ENCODE peak calls at places on chromosomes 5 and 9, in nine cellular contexts. D is fibroblast of gingiva; A is hypothalamus; T is NCI-H1105; B is pancreas; U is SK-MEL-5; W is NCI-H510A treated with DMSO at 0.1 percent for 48 hours; E is Calu3; Q is naive thymus-derived CD4-positive, alpha-beta T cell. G is an unnamed sample.

GRCh38 chr9:127463891-127464290 is 12.6 kb downstream of the LRSAM1 start:
- DNase-seq in D (no peak), A (no peak), T (no peak), B (no peak), U (no peak), W (no peak), E (no peak), Q (no peak), G (no peak)

GRCh38 chr9:130431536-130432303 is 13.0 kb upstream of the ASS1 start:
- DNase-seq in D (no peak), A (no peak), T (no peak), B (no peak), U (no peak), W (no peak), E (no peak), Q (no peak), G (no peak)

GRCh38 chr5:1106385-1107166 is 5.3 kb downstream of the SLC12A7 start:
- DNase-seq in D (no peak), A (no peak), T (no peak), B (peak; percentile 40), U (no peak), W (no peak), E (no peak), Q (peak; percentile 30), G (no peak)

GRCh38 chr5:170482511-170482910 is 21.3 kb upstream of the KCNIP1 start:
- DNase-seq in D (no peak), A (no peak), T (no peak), B (no peak), U (no peak), W (no peak), E (no peak), Q (no peak), G (no peak)

GRCh38 chr9:18542837-18543405 is 69.0 kb downstream of the ADAMTSL1 start:
- DNase-seq in D (peak; percentile 45), A (no peak), T (no peak), B (no peak), U (no peak), W (no peak), E (no peak), Q (no peak), G (no peak)

GRCh38 chr9:128390150-128390812 is 19.1 kb downstream of the URM1 start:
- DNase-seq in D (no peak), A (no peak), T (no peak), B (no peak), U (no peak), W (no peak), E (no peak), Q (no peak), G (no peak)

GRCh38 chr9:120152295-120152694 is 427.7 kb downstream of the CDK5RAP2 start:
- DNase-seq in D (no peak), A (no peak), T (no peak), B (no peak), U (peak; percentile 54), W (no peak), E (no peak), Q (no peak), G (no peak)

GRCh38 chr5:172886974-172887491 is 53.0 kb downstream of the ERGIC1 start:
- DNase-seq in D (peak; percentile 94), A (peak; percentile 31), T (no peak), B (no peak), U (no peak), W (no peak), E (no peak), Q (no peak), G (peak; percentile 56)

GRCh38 chr5:157947156-157947555 is 88.2 kb upstream of the CLINT1 start:
- DNase-seq in D (no peak), A (no peak), T (no peak), B (no peak), U (no peak), W (no peak), E (no peak), Q (no peak), G (no peak)

GRCh38 chr5:33162057-33162456 is 278.7 kb upstream of the TARS1 start:
- DNase-seq in D (no peak), A (no peak), T (no peak), B (no peak), U (no peak), W (no peak), E (no peak), Q (no peak), G (no peak)

GRCh38 chr5:525916-526315 is 1.7 kb upstream of the SLC9A3 start:
- DNase-seq in D (no peak), A (no peak), T (no peak), B (peak; percentile 17), U (no peak), W (no peak), E (no peak), Q (no peak), G (no peak)

GRCh38 chr9:124267271-124267807 is 9.6 kb downstream of the NEK6 start:
- DNase-seq in D (peak; percentile 86), A (peak; percentile 48), T (no peak), B (peak; percentile 58), U (no peak), W (peak; percentile 41), E (peak; percentile 64), Q (no peak), G (no peak)

GRCh38 chr5:58887311-58887710 is 304.4 kb downstream of the RAB3C start:
- DNase-seq in D (no peak), A (no peak), T (no peak), B (no peak), U (no peak), W (no peak), E (no peak), Q (no peak), G (no peak)

GRCh38 chr5:133981714-133982113 is 13.3 kb upstream of the C5orf15 start:
- DNase-seq in D (no peak), A (no peak), T (no peak), B (no peak), U (peak; percentile 43), W (no peak), E (no peak), Q (no peak), G (no peak)

GRCh38 chr9:35706951-35707350 is 17.2 kb upstream of the TPM2 start:
- DNase-seq in D (no peak), A (no peak), T (no peak), B (no peak), U (no peak), W (no peak), E (no peak), Q (no peak), G (no peak)

GRCh38 chr9:100240512-100240911 is 112.2 kb downstream of the TEX10 start:
- DNase-seq in D (no peak), A (no peak), T (no peak), B (no peak), U (no peak), W (no peak), E (no peak), Q (no peak), G (no peak)

GRCh38 chr9:20402273-20402875 is 219.9 kb downstream of the MLLT3 start:
- DNase-seq in D (no peak), A (no peak), T (no peak), B (no peak), U (no peak), W (no peak), E (no peak), Q (no peak), G (no peak)

GRCh38 chr5:180222056-180222455 is 13.0 kb upstream of the RASGEF1C start:
- DNase-seq in D (no peak), A (no peak), T (no peak), B (no peak), U (no peak), W (no peak), E (no peak), Q (no peak), G (no peak)

GRCh38 chr5:1792842-1793266 is 6.8 kb downstream of the MRPL36 start:
- DNase-seq in D (peak; percentile 41), A (no peak), T (no peak), B (no peak), U (peak; percentile 35), W (no peak), E (peak; percentile 24), Q (peak; percentile 71), G (no peak)

GRCh38 chr9:92035687-92036410 is 79.4 kb downstream of the SPTLC1 start:
- DNase-seq in D (peak; percentile 94), A (no peak), T (no peak), B (no peak), U (no peak), W (no peak), E (no peak), Q (no peak), G (peak; percentile 3)

GRCh38 chr5:56480305-56481146 is 247.4 kb upstream of the ANKRD55 start:
- DNase-seq in D (peak; percentile 31), A (peak; percentile 74), T (no peak), B (peak; percentile 61), U (peak; percentile 98), W (no peak), E (peak; percentile 60), Q (peak; percentile 18), G (peak; percentile 16)

GRCh38 chr9:73613092-73613701 is 461.5 kb downstream of the ANXA1 start:
- DNase-seq in D (no peak), A (no peak), T (no peak), B (no peak), U (no peak), W (no peak), E (no peak), Q (no peak), G (no peak)

GRCh38 chr9:133657120-133657661 is 21.0 kb downstream of the DBH start:
- DNase-seq in D (no peak), A (no peak), T (peak; percentile 95), B (no peak), U (no peak), W (peak; percentile 83), E (no peak), Q (peak; percentile 26), G (no peak)

GRCh38 chr9:7146582-7146981 is 388.8 kb downstream of the KDM4C start:
- DNase-seq in D (no peak), A (no peak), T (no peak), B (no peak), U (no peak), W (no peak), E (no peak), Q (no peak), G (no peak)

GRCh38 chr5:122202952-122203351 is 73.6 kb downstream of the ZNF474 start:
- DNase-seq in D (no peak), A (no peak), T (no peak), B (no peak), U (no peak), W (no peak), E (no peak), Q (no peak), G (no peak)

GRCh38 chr9:135211524-135211890 is 124.0 kb downstream of the OLFM1 start:
- DNase-seq in D (no peak), A (no peak), T (no peak), B (no peak), U (no peak), W (no peak), E (no peak), Q (no peak), G (no peak)

GRCh38 chr9:93479726-93480125 is 26.3 kb upstream of the FAM120AOS start:
- DNase-seq in D (peak; percentile 74), A (no peak), T (no peak), B (no peak), U (no peak), W (no peak), E (no peak), Q (no peak), G (no peak)

GRCh38 chr5:32098291-32098690 is 75.8 kb downstream of the GOLPH3 start:
- DNase-seq in D (no peak), A (peak; percentile 9), T (no peak), B (no peak), U (peak; percentile 27), W (no peak), E (no peak), Q (no peak), G (no peak)

GRCh38 chr9:18493361-18494015 is 19.5 kb downstream of the ADAMTSL1 start:
- DNase-seq in D (no peak), A (no peak), T (no peak), B (no peak), U (no peak), W (peak; percentile 17), E (no peak), Q (no peak), G (no peak)

GRCh38 chr9:137475666-137476065 is 16.5 kb upstream of the NSMF start:
- DNase-seq in D (no peak), A (no peak), T (no peak), B (no peak), U (no peak), W (no peak), E (no peak), Q (no peak), G (no peak)

GRCh38 chr5:142024771-142025304 is 12.0 kb upstream of the GNPDA1 start:
- DNase-seq in D (peak; percentile 83), A (peak; percentile 89), T (peak; percentile 75), B (peak; percentile 75), U (peak; percentile 94), W (peak; percentile 79), E (peak; percentile 85), Q (peak; percentile 80), G (peak; percentile 82)

G was measured in gastrocnemius medialis.